ENCODE peak calls at places on chromosomes 6 and 20, in four cellular contexts. X is HCT116, R is HepG2, L is SK-N-SH. A is an unnamed sample.
A peak's percentile ranks its signal among the peaks of the same experiment; 100 is the strongest.

GRCh38 chr6:170087946-170088348 is 202.9 kb downstream of the DLL1 start:
- DNase-seq in X (no peak), R (no peak), L (no peak), A (no peak)

GRCh38 chr20:2390971-2391675 is 10.4 kb downstream of the TGM6 start:
- DNase-seq in L (no peak), X (no peak), R (no peak), A (no peak)

GRCh38 chr6:53986721-53987526 is 124.3 kb upstream of the MLIP start:
- DNase-seq in X (no peak), L (peak; percentile 1), R (no peak), A (no peak)

GRCh38 chr6:41599836-41600445 is 38.3 kb upstream of the MDFI start:
- DNase-seq in L (no peak), R (no peak), X (no peak), A (no peak)

GRCh38 chr6:22882581-22882980 is 313.2 kb downstream of the HDGFL1 start:
- DNase-seq in R (no peak), X (no peak), L (no peak), A (no peak)

GRCh38 chr20:6492396-6493055 is 275.0 kb upstream of the BMP2 start:
- DNase-seq in X (no peak), L (no peak), R (no peak), A (no peak)

GRCh38 chr20:11496382-11496781 is 421.3 kb upstream of the BTBD3 start:
- DNase-seq in L (no peak), R (no peak), X (no peak), A (no peak)

GRCh38 chr20:21571841-21572690 is 58.2 kb upstream of the NKX2-2 start:
- DNase-seq in X (no peak), L (peak; percentile 35), R (peak; percentile 23), A (peak; percentile 35)

GRCh38 chr20:10432079-10432478 is 1.9 kb downstream of the MKKS start:
- DNase-seq in L (no peak), R (no peak), X (no peak), A (no peak)

GRCh38 chr6:15499125-15499524 is 163.7 kb downstream of the DTNBP1 start:
- DNase-seq in R (no peak), L (no peak), X (no peak), A (no peak)

GRCh38 chr20:53080969-53081871 is 109.1 kb downstream of the TSHZ2 start:
- DNase-seq in X (no peak), L (no peak), R (peak; percentile 99), A (peak; percentile 84)

GRCh38 chr6:157550114-157550989 is 169.4 kb downstream of the ZDHHC14 start:
- DNase-seq in L (no peak), R (no peak), X (no peak), A (no peak)

GRCh38 chr6:170258395-170258794 is 32.5 kb downstream of the DLL1 start:
- DNase-seq in R (no peak), L (no peak), X (no peak), A (no peak)

GRCh38 chr20:53581444-53582311 is 12.0 kb downstream of the ZNF217 start:
- DNase-seq in L (no peak), X (no peak), R (no peak), A (no peak)

GRCh38 chr6:1614767-1615650 is 5.3 kb downstream of the FOXC1 start:
- DNase-seq in L (peak; percentile 72), R (no peak), X (no peak), A (no peak)

GRCh38 chr6:14921170-14921569 is 324.7 kb upstream of the JARID2 start:
- DNase-seq in L (no peak), X (no peak), R (no peak), A (no peak)

GRCh38 chr6:45668705-45669104 is 291.0 kb upstream of the SUPT3H start:
- DNase-seq in R (no peak), X (no peak), L (no peak), A (no peak)

GRCh38 chr6:3317741-3318211 is 59.0 kb downstream of the PSMG4 start:
- DNase-seq in L (no peak), X (no peak), R (no peak), A (no peak)

GRCh38 chr6:146389740-146390139 is 153.9 kb upstream of the RAB32 start:
- DNase-seq in L (no peak), X (no peak), R (no peak), A (no peak)

GRCh38 chr6:20688710-20689500 is 154.6 kb downstream of the CDKAL1 start:
- DNase-seq in X (no peak), R (no peak), L (no peak), A (no peak)

GRCh38 chr6:20687494-20687893 is 153.2 kb downstream of the CDKAL1 start:
- DNase-seq in R (no peak), L (no peak), X (no peak), A (no peak)

GRCh38 chr6:20692023-20692422 is 157.8 kb downstream of the CDKAL1 start:
- DNase-seq in R (no peak), L (no peak), X (no peak), A (no peak)

GRCh38 chr6:20693466-20694063 is 159.3 kb downstream of the CDKAL1 start:
- DNase-seq in X (no peak), R (no peak), L (no peak), A (no peak)

DNA sequence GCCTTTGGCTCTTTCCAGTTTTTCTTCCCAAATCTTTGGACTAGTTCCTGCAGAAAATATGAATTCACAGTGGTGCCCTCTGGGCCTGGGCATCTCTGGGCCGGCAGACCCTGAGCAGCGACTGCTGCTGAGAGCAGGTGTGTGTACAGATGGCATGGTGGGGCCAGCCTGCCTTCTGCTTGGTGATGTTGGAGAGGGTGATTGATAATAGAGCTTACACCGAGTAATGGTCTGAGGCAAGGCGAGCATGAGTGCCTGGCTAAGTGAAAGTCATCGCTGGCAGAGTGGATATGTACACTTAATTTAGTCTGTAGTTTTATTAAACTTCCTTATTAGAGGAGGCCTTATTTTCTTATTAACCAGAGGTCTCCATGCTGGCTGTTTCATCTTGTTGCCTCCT is 156.9 kb downstream of the CDKAL1 start:
- DNase-seq in R (no peak), X (no peak), L (no peak), A (no peak)
- TF ChIP-seq JUND in R (no peak), X (no peak), L (no peak), A (no peak)

DNA sequence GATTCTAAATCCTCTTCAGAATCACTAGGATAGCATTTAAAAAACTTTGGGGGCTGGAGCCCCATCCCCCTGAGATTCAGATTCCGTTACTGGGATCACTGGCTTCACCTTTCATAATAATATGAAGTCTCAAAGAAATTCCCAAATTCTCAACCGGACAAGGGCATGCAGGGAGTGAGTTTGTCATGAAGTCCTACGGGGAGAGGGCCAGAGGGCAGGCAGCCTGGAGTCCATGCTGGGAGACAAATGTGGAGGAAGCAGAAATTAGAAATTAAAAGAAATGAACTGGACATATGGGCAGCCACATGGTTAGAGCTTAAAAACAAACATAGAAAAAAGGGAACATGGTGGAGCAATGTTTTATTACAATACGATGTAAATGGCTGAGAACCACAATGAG is 142.5 kb downstream of the CEBPB start:
- DNase-seq in X (no peak), L (no peak), R (no peak), A (no peak)
- TF ChIP-seq JUND in X (no peak), L (no peak), R (no peak), A (no peak)

GRCh38 chr6:167826230-167827061 is at the start of gene AFDN:
- DNase-seq in X (no peak), L (peak; percentile 95), R (no peak), A (peak; percentile 74)

GRCh38 chr6:167827062-167827587 is 414 bp downstream of the AFDN start:
- DNase-seq in L (peak; percentile 84), R (no peak), X (no peak), A (peak; percentile 59)

GRCh38 chr6:167824591-167825041 is 2.1 kb upstream of the AFDN start:
- DNase-seq in L (no peak), R (no peak), X (no peak), A (no peak)

GRCh38 chr6:167825759-167826229 is 917 bp upstream of the AFDN start:
- DNase-seq in X (peak; percentile 35), R (peak; percentile 52), L (peak; percentile 78), A (peak; percentile 91)

DNA sequence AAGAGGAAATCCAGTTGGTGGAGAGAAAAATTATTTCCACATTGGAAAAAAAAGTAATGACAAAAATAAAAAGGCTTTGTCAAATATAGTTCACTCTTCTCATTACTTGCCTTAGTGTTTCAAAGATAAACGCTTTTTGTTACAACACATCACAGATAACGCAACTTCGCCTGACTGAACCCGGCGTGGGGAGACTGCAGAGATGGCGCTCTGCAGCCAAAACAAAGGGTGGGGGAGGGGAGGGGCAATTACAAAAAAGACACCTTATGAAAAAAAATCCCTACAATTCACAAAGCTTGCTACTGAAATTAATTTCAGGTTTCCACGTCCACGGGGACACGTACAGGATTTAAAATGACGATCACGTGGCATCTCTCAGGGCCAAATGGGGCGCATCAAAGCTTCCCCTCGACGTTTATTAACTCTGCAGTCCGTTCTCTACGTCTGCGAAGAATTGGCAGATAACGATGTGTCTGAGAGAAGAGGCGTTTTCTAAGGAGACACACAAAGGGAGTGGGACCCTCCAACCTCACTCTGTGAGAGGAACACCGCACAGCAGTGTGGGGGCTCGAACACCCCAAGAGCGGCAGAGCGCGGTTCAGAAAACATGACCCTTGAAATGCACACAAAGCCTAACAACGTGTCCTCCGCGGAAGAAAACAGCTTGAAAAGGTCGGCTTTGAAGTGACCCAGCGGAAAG is 1.5 kb upstream of the AFDN start:
- DNase-seq in X (no peak), R (no peak), L (no peak), A (no peak)
- TF ChIP-seq JUND in X (no peak), R (no peak), L (no peak), A (no peak)

GRCh38 chr6:56932891-56933473 is 21.9 kb upstream of the BEND6 start:
- DNase-seq in X (no peak), L (no peak), R (no peak), A (no peak)

GRCh38 chr6:56923565-56923964 is 31.3 kb upstream of the BEND6 start:
- DNase-seq in R (no peak), X (no peak), L (no peak), A (no peak)

GRCh38 chr6:56930846-56931245 is 24.1 kb upstream of the BEND6 start:
- DNase-seq in R (no peak), L (no peak), X (no peak), A (no peak)

GRCh38 chr6:56922645-56923044 is 32.3 kb upstream of the BEND6 start:
- DNase-seq in X (no peak), L (no peak), R (no peak), A (no peak)

DNA sequence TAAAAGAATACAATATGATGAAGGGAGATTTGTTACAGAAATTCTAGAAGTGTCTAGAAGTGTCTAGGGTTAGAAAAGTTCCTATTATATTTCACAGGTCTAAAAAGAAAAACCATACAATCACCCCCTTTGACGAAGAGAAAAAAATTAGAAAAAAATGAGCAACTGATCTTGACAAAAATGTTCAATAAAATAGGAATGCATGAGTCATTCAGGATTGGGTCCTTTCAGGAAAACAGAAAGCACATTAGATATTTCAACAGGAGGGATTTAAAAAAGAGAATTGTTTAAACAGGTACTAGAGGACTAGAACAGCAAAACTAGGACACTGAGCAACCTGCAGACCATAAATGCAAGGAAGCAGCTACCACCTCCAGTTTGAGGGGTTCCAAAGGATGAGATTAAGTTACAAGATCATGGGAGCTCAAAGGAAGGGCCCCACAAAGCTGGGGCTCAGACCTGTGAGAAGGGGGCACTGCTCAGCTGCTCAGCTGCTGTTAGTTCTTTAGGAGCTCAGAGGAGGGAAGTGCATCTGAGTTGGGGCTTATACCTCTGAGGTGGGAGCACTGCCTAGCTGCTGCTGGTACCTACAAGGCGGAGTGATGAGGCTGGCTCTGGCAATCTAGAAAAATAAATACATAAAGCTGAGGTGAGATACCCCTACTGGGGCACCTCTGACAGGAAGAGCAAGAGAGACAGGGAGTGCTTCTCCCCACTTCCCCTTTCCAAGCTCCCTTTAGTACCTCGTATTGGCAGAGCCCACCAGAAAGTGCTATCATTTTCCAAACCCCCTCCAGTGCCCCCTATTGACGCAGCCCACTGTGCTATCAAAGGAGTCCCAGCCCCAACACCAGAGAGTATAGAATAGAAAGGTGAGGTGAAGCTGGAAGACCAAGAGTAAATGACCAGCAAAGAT is 27.1 kb upstream of the BEND6 start:
- DNase-seq in L (no peak), X (no peak), R (no peak), A (no peak)
- TF ChIP-seq JUND in L (peak; percentile 64), X (peak; percentile 24), R (no peak), A (no peak)

GRCh38 chr6:96899019-96899418 is 1.3 kb upstream of the NDUFAF4 start:
- DNase-seq in R (peak; percentile 19), L (peak; percentile 19), X (peak; percentile 37), A (no peak)
- TF ChIP-seq JUND in R (no peak), L (no peak), X (no peak), A (no peak)

A was measured in T47D.